ENCODE peak calls at places on chromosomes 1 and 21, in eight cellular contexts. V is Peyer's patch, Y is brain microvascular endothelial cell, F is tibial nerve, G is osteoblast, E is cardiac fibroblast, Z is thoracic aorta, P is Caco-2. K is an unnamed sample.

GRCh38 chr1:6965062-6965913 is 180.0 kb downstream of the CAMTA1 start:
- DNase-seq in V (no peak), Y (no peak), F (no peak), G (peak; percentile 79), E (no peak), Z (no peak), P (no peak), K (no peak)

GRCh38 chr1:16026723-16027484 is 5.1 kb downstream of the CLCNKA start:
- DNase-seq in V (no peak), Y (no peak), F (no peak), G (peak; percentile 90), E (no peak), Z (no peak), P (peak; percentile 64), K (peak; percentile 38)

GRCh38 chr21:17780539-17780938 is 38.6 kb downstream of the C21orf91 start:
- DNase-seq in V (no peak), Y (no peak), F (no peak), G (no peak), E (no peak), Z (no peak), P (no peak), K (no peak)

GRCh38 chr1:41340655-41341364 is 20.4 kb upstream of the FOXO6 start:
- DNase-seq in V (no peak), Y (no peak), F (no peak), G (no peak), E (no peak), Z (no peak), P (no peak), K (no peak)

GRCh38 chr1:222788328-222789156 is 26.3 kb upstream of the DISP1 start:
- DNase-seq in V (no peak), Y (no peak), F (no peak), G (no peak), E (no peak), Z (no peak), P (no peak), K (no peak)

GRCh38 chr1:77605246-77606026 is 77.0 kb downstream of the ZZZ3 start:
- DNase-seq in V (no peak), Y (peak; percentile 24), F (peak; percentile 46), G (no peak), E (peak; percentile 39), Z (no peak), P (no peak), K (no peak)

GRCh38 chr1:116380499-116381316 is 7.7 kb downstream of the ATP1A1 start:
- DNase-seq in V (no peak), Y (no peak), F (no peak), G (no peak), E (peak; percentile 21), Z (peak; percentile 11), P (no peak), K (no peak)

GRCh38 chr1:18575620-18576019 is 55.0 kb upstream of the PAX7 start:
- DNase-seq in V (peak; percentile 26), Y (peak; percentile 20), F (peak; percentile 19), G (peak; percentile 90), E (peak; percentile 30), Z (no peak), P (peak; percentile 76), K (peak; percentile 28)

GRCh38 chr1:17080881-17081280 is 27.0 kb upstream of the SDHB start:
- DNase-seq in V (no peak), Y (no peak), F (no peak), G (no peak), E (no peak), Z (no peak), P (no peak), K (no peak)

GRCh38 chr1:33348676-33349080 is 27.8 kb upstream of the A3GALT2 start:
- DNase-seq in V (peak; percentile 30), Y (no peak), F (no peak), G (peak; percentile 71), E (no peak), Z (no peak), P (no peak), K (no peak)

GRCh38 chr1:2288816-2289536 is 60.9 kb downstream of the SKI start:
- DNase-seq in V (no peak), Y (no peak), F (no peak), G (no peak), E (no peak), Z (no peak), P (no peak), K (no peak)

GRCh38 chr1:86546787-86547221 is at the start of gene CLCA4:
- DNase-seq in V (no peak), Y (no peak), F (no peak), G (no peak), E (peak; percentile 13), Z (no peak), P (no peak), K (no peak)

GRCh38 chr1:94903318-94904009 is 23.4 kb downstream of the CNN3 start:
- DNase-seq in V (no peak), Y (no peak), F (no peak), G (no peak), E (peak; percentile 25), Z (no peak), P (no peak), K (no peak)

GRCh38 chr1:16978589-16979474 is 1.6 kb downstream of the MFAP2 start:
- DNase-seq in V (no peak), Y (peak; percentile 54), F (peak; percentile 31), G (peak; percentile 100), E (peak; percentile 84), Z (no peak), P (no peak), K (no peak)

GRCh38 chr1:180881806-180882509 is 30.7 kb upstream of the KIAA1614 start:
- DNase-seq in V (no peak), Y (no peak), F (no peak), G (no peak), E (peak; percentile 66), Z (no peak), P (no peak), K (no peak)

GRCh38 chr1:74506311-74506710 is 6.1 kb downstream of the LRRC53 start:
- DNase-seq in V (no peak), Y (no peak), F (no peak), G (peak; percentile 58), E (no peak), Z (no peak), P (no peak), K (no peak)

GRCh38 chr1:74505889-74506288 is 6.5 kb downstream of the LRRC53 start:
- DNase-seq in V (no peak), Y (no peak), F (no peak), G (no peak), E (no peak), Z (no peak), P (no peak), K (no peak)

GRCh38 chr1:74505133-74505532 is 7.3 kb downstream of the LRRC53 start:
- DNase-seq in V (no peak), Y (no peak), F (no peak), G (no peak), E (no peak), Z (no peak), P (no peak), K (no peak)

GRCh38 chr1:74502858-74503257 is 9.6 kb downstream of the LRRC53 start:
- DNase-seq in V (no peak), Y (no peak), F (no peak), G (no peak), E (no peak), Z (no peak), P (no peak), K (no peak)

GRCh38 chr1:74504125-74505065 is 8.0 kb downstream of the LRRC53 start:
- DNase-seq in V (peak; percentile 19), Y (peak; percentile 54), F (no peak), G (peak; percentile 8), E (peak; percentile 40), Z (no peak), P (peak; percentile 44), K (no peak)
- TF ChIP-seq CTCF in V (peak; percentile 38), Y (peak; percentile 91), F (no peak), G (peak; percentile 80), E (peak; percentile 67), Z (peak; percentile 25), P (peak; percentile 65), K (no peak)

DNA sequence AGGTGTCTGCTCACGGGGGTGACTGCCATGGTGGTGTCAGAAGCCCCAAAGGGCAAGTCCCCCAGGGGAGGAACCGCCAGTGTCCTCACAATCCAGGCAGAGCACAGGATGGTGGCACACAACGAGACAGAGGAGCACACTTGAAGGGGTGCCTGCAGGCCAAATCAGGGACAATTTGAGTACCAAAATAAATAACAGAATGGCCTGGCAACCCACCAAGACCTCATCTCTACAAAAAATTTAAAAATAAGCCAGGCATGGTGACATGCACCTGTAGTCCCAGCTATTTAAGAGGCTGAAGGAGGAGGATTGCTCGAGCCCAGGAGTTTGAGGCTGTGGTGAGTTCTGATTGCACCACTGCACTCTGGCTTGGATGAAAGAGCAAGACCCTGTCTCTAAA is 38.2 kb downstream of the TIAM1 start:
- DNase-seq in V (no peak), Y (no peak), F (no peak), G (no peak), E (no peak), Z (no peak), P (no peak), K (no peak)
- TF ChIP-seq CTCF in V (no peak), Y (no peak), F (no peak), G (no peak), E (no peak), Z (no peak), P (no peak), K (no peak)

DNA sequence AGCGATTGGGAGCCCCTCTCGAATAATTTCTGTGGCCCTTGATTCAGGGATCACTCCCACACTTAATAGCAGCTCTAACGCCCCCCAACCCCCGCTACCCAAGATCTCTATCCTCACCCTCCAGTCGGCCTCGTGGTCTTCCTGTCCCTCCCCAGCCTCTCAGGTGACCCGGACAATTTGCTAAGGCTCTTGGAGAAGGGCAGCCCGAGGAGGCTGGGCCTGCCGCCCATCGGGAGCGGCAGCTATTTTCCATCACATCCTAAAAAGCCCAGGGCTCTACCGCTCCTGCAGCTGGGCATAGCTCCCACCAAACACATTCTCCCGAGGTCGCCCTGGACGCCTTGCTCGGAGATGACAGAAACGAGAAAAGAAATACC is 12.0 kb upstream of the PHLDA3 start:
- DNase-seq in V (no peak), Y (no peak), F (no peak), G (no peak), E (no peak), Z (no peak), P (no peak), K (peak; percentile 17)
- TF ChIP-seq CTCF in V (no peak), Y (no peak), F (no peak), G (no peak), E (no peak), Z (no peak), P (no peak), K (no peak)

DNA sequence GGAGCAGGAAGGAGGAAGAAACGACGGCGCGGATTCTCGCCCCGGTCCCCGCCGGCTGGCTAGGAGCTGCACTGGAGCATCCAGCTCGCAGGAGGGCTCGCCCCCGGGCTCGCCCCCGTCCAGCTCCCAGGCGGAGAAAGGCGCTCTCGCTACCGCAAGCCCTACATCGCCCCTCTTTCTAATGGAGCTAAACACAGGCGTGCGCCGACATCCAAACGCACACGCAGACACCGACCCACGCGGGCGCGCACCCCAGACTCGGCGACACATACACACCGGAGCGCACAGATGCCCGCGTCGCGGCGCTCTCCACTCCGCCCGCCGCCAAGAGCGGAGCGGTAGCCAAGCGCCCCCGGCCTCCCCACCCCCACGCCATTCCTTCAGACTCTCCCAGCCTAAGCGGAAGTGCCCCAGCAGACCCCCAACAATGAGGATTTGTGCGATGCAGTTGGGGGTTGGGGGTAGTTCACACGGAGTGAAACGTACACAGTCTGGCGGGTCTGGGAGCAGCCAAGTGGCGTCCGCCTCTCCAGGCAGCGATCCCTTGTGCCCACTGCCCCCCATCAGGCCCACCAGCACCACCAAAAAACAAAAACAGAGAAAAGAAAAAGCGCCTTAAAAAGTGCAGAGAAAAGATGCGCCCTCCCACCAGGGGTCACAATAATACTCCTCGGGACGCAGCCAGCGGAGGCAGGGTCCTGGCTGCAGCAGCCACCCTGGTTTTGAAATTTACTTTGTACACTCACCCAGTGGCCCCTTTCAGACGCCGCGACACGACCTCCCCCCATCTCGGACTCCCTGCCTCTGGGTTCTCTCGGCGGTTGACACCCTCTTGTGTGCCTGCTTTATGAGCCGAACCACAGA is 1.4 kb downstream of the DAB1 start:
- DNase-seq in V (no peak), Y (peak; percentile 2), F (no peak), G (no peak), E (peak; percentile 9), Z (no peak), P (no peak), K (no peak)
- TF ChIP-seq CTCF in V (no peak), Y (peak; percentile 46), F (peak; percentile 8), G (no peak), E (no peak), Z (no peak), P (no peak), K (no peak)